ENCODE peak calls at places on chromosomes 5 and 9, in six cellular contexts. V, W, A, G, K and C are unnamed samples.

GRCh38 chr9:137971477-137972138 is 94.0 kb downstream of the CACNA1B start:
- DNase-seq in G (no peak), K (peak; percentile 42), W (peak; percentile 39), A (no peak), V (no peak), C (peak; percentile 82)

GRCh38 chr5:35626108-35626507 is 8.4 kb downstream of the SPEF2 start:
- DNase-seq in V (no peak), W (no peak), A (no peak), G (no peak), K (no peak), C (no peak)

GRCh38 chr5:66717455-66718373 is 121.5 kb downstream of the MAST4 start:
- DNase-seq in V (no peak), G (no peak), W (no peak), A (no peak), K (no peak), C (no peak)

GRCh38 chr5:91928751-91929521 is 545.8 kb upstream of the ARRDC3 start:
- DNase-seq in A (no peak), K (no peak), G (no peak), W (no peak), V (no peak), C (no peak)

GRCh38 chr5:160071521-160072299 is 47.5 kb downstream of the PWWP2A start:
- DNase-seq in G (no peak), W (no peak), K (no peak), A (no peak), V (no peak), C (no peak)

GRCh38 chr5:59041355-59041754 is 458.5 kb downstream of the RAB3C start:
- DNase-seq in K (no peak), A (no peak), W (no peak), G (no peak), V (no peak), C (no peak)

GRCh38 chr9:35156781-35157180 is 5.0 kb upstream of the UNC13B start:
- DNase-seq in K (no peak), V (no peak), W (no peak), A (no peak), G (no peak), C (no peak)

GRCh38 chr5:170161069-170161468 is 55.4 kb downstream of the FOXI1 start:
- DNase-seq in V (no peak), W (no peak), K (no peak), G (no peak), A (no peak), C (no peak)

GRCh38 chr5:120479066-120479465 is 15.0 kb downstream of the PRR16 start:
- DNase-seq in G (no peak), W (no peak), A (no peak), V (no peak), K (no peak), C (no peak)

GRCh38 chr5:145680744-145681143 is 154.4 kb downstream of the PRELID2 start:
- DNase-seq in V (no peak), A (no peak), K (no peak), G (no peak), W (no peak), C (no peak)

GRCh38 chr5:145681216-145681615 is 153.9 kb downstream of the PRELID2 start:
- DNase-seq in G (no peak), V (no peak), W (no peak), A (no peak), K (no peak), C (no peak)

GRCh38 chr5:145681686-145682085 is 153.5 kb downstream of the PRELID2 start:
- DNase-seq in W (no peak), V (peak; percentile 60), K (no peak), A (peak; percentile 68), G (peak; percentile 32), C (no peak)

GRCh38 chr5:145678255-145678654 is 156.9 kb downstream of the PRELID2 start:
- DNase-seq in V (no peak), W (no peak), A (no peak), K (no peak), G (no peak), C (no peak)

GRCh38 chr5:145680169-145680568 is 155.0 kb downstream of the PRELID2 start:
- DNase-seq in K (no peak), V (no peak), G (no peak), A (no peak), W (no peak), C (no peak)
- TF ChIP-seq CTCF in K (no peak), V (no peak), G (peak; percentile 33), A (peak; percentile 19), W (no peak), C (no peak)

GRCh38 chr5:157732784-157733262 is 1.6 kb downstream of the THG1L start:
- DNase-seq in V (no peak), W (no peak), G (no peak), K (no peak), A (no peak), C (peak; percentile 15)

GRCh38 chr5:157731272-157732129 is at the start of gene THG1L:
- DNase-seq in A (peak; percentile 100), V (peak; percentile 99), G (peak; percentile 94), W (peak; percentile 99), K (peak; percentile 99), C (peak; percentile 99)

GRCh38 chr5:157730900-157731271 is 334 bp upstream of the THG1L start:
- DNase-seq in W (no peak), G (no peak), K (no peak), A (no peak), V (no peak), C (no peak)

GRCh38 chr5:157734466-157734865 is 3.2 kb downstream of the THG1L start:
- DNase-seq in W (no peak), V (no peak), K (no peak), G (no peak), A (no peak), C (no peak)

GRCh38 chr5:157732130-157732783 is 1.0 kb downstream of the THG1L start:
- DNase-seq in V (no peak), K (no peak), W (no peak), A (no peak), G (no peak), C (no peak)
- TF ChIP-seq CTCF in V (no peak), K (no peak), W (no peak), A (no peak), G (no peak), C (no peak)

DNA sequence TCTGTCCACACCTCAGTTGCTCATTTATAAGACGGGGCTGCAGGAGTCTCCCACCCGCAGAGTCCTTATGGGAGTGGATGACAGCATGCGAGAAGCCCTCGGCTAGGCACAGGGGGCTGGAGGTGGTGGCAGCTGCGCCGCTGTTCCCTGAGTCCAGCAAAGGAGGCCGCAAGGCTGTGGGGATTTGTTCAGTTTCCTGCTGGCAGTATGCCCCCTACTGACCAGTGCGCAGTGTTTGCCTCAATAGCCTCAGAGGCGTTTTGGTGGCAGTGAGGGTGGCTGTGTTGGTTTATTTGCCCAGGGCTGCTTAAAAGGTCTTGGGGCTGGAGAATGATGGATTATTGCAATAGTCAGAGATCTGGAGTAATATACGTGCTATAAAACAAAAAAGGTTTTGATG is 176.3 kb upstream of the OTULINL start:
- DNase-seq in V (no peak), K (no peak), A (no peak), W (no peak), G (no peak), C (no peak)
- TF ChIP-seq CTCF in V (no peak), K (no peak), A (no peak), W (no peak), G (peak; percentile 24), C (peak; percentile 43)

GRCh38 chr9:25350011-25350410 is 328.2 kb downstream of the TUSC1 start:
- DNase-seq in K (no peak), G (no peak), V (no peak), W (no peak), A (no peak), C (no peak)
- TF ChIP-seq CTCF in K (no peak), G (no peak), V (no peak), W (no peak), A (no peak), C (no peak)

GRCh38 chr9:88988796-88989641 is 2.2 kb upstream of the S1PR3 start:
- DNase-seq in G (no peak), W (no peak), K (peak; percentile 39), V (no peak), A (peak; percentile 72), C (no peak)

GRCh38 chr9:88991066-88992030 is at the start of gene S1PR3:
- DNase-seq in A (peak; percentile 50), W (no peak), V (no peak), K (peak; percentile 86), G (no peak), C (peak; percentile 84)

GRCh38 chr9:88989961-88990570 is 1.2 kb upstream of the S1PR3 start:
- DNase-seq in G (no peak), A (no peak), K (peak; percentile 54), W (no peak), V (no peak), C (no peak)

GRCh38 chr9:88992556-88992955 is 1.3 kb downstream of the S1PR3 start:
- DNase-seq in K (peak; percentile 55), W (no peak), A (no peak), V (no peak), G (no peak), C (no peak)

GRCh38 chr9:88990721-88991065 is 575 bp upstream of the S1PR3 start:
- DNase-seq in A (no peak), G (no peak), V (no peak), W (no peak), K (no peak), C (no peak)
- TF ChIP-seq CTCF in A (no peak), G (no peak), V (no peak), W (no peak), K (no peak), C (peak; percentile 12)

DNA sequence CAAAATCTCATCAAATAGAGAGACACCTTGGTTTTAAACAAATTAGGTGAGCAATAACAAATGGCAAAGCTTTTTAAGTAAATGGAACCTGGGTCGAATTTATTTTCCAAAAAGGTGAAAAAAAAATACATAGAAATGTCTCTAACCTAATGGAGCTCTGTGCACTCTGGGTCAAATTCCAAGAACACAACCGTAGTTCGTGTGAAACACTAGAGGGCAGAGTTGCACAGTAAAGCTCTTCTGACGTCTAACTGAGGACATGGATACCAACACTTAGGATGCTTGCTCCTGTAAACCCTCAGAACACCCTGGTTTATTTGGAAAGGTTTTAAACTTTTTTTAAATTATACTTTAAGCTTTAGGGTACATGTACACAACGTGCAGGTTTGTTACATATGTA is 18.9 kb downstream of the MARCHF11 start:
- DNase-seq in G (peak; percentile 2), A (peak; percentile 24), K (no peak), V (no peak), W (no peak), C (no peak)
- TF ChIP-seq CTCF in G (peak; percentile 66), A (peak; percentile 49), K (peak; percentile 13), V (no peak), W (no peak), C (peak; percentile 67)

GRCh38 chr5:1053391-1054017 is 44.9 kb downstream of the NKD2 start:
- DNase-seq in K (no peak), V (no peak), A (no peak), W (no peak), G (no peak), C (no peak)
- TF ChIP-seq CTCF in K (no peak), V (no peak), A (no peak), W (no peak), G (no peak), C (no peak)